ENCODE peak calls at places on chromosomes 3 and 15, in seven cellular contexts. K, M, W, A, V, E and S are unnamed samples.
A peak's percentile ranks its signal among the peaks of the same experiment; 100 is the strongest.

GRCh38 chr15:33425149-33425548 is 114.4 kb downstream of the RYR3 start:
- DNase-seq in K (no peak), M (no peak), W (no peak), A (peak; percentile 11), V (peak; percentile 4), E (no peak), S (no peak)

GRCh38 chr3:63450634-63451363 is 172.7 kb downstream of the SYNPR start:
- DNase-seq in K (peak; percentile 47), M (no peak), W (no peak), A (no peak), V (peak; percentile 2), E (no peak), S (no peak)

GRCh38 chr15:89139613-89140499 is 51.6 kb downstream of the ABHD2 start:
- DNase-seq in K (no peak), M (no peak), W (no peak), A (peak; percentile 86), V (no peak), E (no peak), S (no peak)

GRCh38 chr3:129224984-129225393 is 24.4 kb upstream of the COPG1 start:
- DNase-seq in K (peak; percentile 87), M (peak; percentile 89), W (peak; percentile 10), A (peak; percentile 91), V (peak; percentile 78), E (no peak), S (peak; percentile 79)

GRCh38 chr3:103767635-103768034 is 1332.8 kb downstream of the ZPLD1 start:
- DNase-seq in K (no peak), M (no peak), W (no peak), A (no peak), V (no peak), E (no peak), S (no peak)

GRCh38 chr15:93001881-93002280 is 87.1 kb downstream of the RGMA start:
- DNase-seq in K (no peak), M (no peak), W (no peak), A (no peak), V (peak; percentile 20), E (no peak), S (no peak)

GRCh38 chr3:122691195-122691594 is 10.6 kb downstream of the PARP14 start:
- DNase-seq in K (no peak), M (no peak), W (no peak), A (no peak), V (peak; percentile 88), E (peak; percentile 29), S (no peak)

GRCh38 chr3:58047806-58048205 is 39.6 kb downstream of the FLNB start:
- DNase-seq in K (no peak), M (no peak), W (no peak), A (no peak), V (peak; percentile 84), E (no peak), S (no peak)

GRCh38 chr15:96333194-96334016 is 2.9 kb downstream of the NR2F2 start:
- DNase-seq in K (no peak), M (peak; percentile 71), W (no peak), A (no peak), V (no peak), E (no peak), S (no peak)

GRCh38 chr15:28991236-28992171 is 105.7 kb downstream of the APBA2 start:
- DNase-seq in K (no peak), M (peak; percentile 33), W (no peak), A (peak; percentile 68), V (no peak), E (no peak), S (no peak)

GRCh38 chr3:52810923-52811322 is 16.3 kb downstream of the ITIH3 start:
- DNase-seq in K (no peak), M (no peak), W (no peak), A (no peak), V (no peak), E (no peak), S (no peak)